ENCODE peak calls at places on chromosomes 3 and 15, in seven cellular contexts. One of them, this sample, is unnamed.

GRCh38 chr3:65352951-65353350 is 665.2 kb upstream of the ADAMTS9 start:
- DNase-seq in RCC 7860: no peak
- DNase-seq in naive thymus-derived CD8-positive, alpha-beta T cell: no peak
- DNase-seq in effector memory CD8-positive, alpha-beta T cell: no peak
- DNase-seq in NCI-H1694: no peak
- DNase-seq in Panc1: no peak
- DNase-seq in endothelial cell: no peak
- DNase-seq in this sample: no peak

GRCh38 chr3:47057212-47057671 is 77.8 kb downstream of the NBEAL2 start:
- DNase-seq in RCC 7860: no peak
- DNase-seq in naive thymus-derived CD8-positive, alpha-beta T cell: peak
- DNase-seq in effector memory CD8-positive, alpha-beta T cell: peak
- DNase-seq in NCI-H1694: no peak
- DNase-seq in Panc1: no peak
- DNase-seq in endothelial cell: no peak
- DNase-seq in this sample: no peak

GRCh38 chr3:112354642-112355333 is 21.8 kb downstream of the CD200 start:
- DNase-seq in RCC 7860: no peak
- DNase-seq in naive thymus-derived CD8-positive, alpha-beta T cell: no peak
- DNase-seq in effector memory CD8-positive, alpha-beta T cell: no peak
- DNase-seq in NCI-H1694: no peak
- DNase-seq in Panc1: no peak
- DNase-seq in endothelial cell: no peak
- DNase-seq in this sample: no peak

GRCh38 chr15:79960502-79961217 is 10.3 kb downstream of the BCL2A1 start:
- DNase-seq in RCC 7860: no peak
- DNase-seq in naive thymus-derived CD8-positive, alpha-beta T cell: no peak
- DNase-seq in effector memory CD8-positive, alpha-beta T cell: no peak
- DNase-seq in NCI-H1694: no peak
- DNase-seq in Panc1: no peak
- DNase-seq in endothelial cell: no peak
- DNase-seq in this sample: no peak

GRCh38 chr15:71055461-71055860 is 59.8 kb upstream of the THSD4 start:
- DNase-seq in RCC 7860: no peak
- DNase-seq in naive thymus-derived CD8-positive, alpha-beta T cell: no peak
- DNase-seq in effector memory CD8-positive, alpha-beta T cell: no peak
- DNase-seq in NCI-H1694: no peak
- DNase-seq in Panc1: no peak
- DNase-seq in endothelial cell: no peak
- DNase-seq in this sample: peak

GRCh38 chr15:40247406-40247971 is 8.6 kb downstream of the PAK6 start:
- DNase-seq in RCC 7860: no peak
- DNase-seq in naive thymus-derived CD8-positive, alpha-beta T cell: no peak
- DNase-seq in effector memory CD8-positive, alpha-beta T cell: no peak
- DNase-seq in NCI-H1694: no peak
- DNase-seq in Panc1: no peak
- DNase-seq in endothelial cell: no peak
- DNase-seq in this sample: no peak

GRCh38 chr3:32203854-32204253 is 34.6 kb upstream of the CMTM8 start:
- DNase-seq in RCC 7860: no peak
- DNase-seq in naive thymus-derived CD8-positive, alpha-beta T cell: no peak
- DNase-seq in effector memory CD8-positive, alpha-beta T cell: no peak
- DNase-seq in NCI-H1694: no peak
- DNase-seq in Panc1: no peak
- DNase-seq in endothelial cell: no peak
- DNase-seq in this sample: no peak

GRCh38 chr3:73401616-73402265 is 223.0 kb downstream of the PDZRN3 start:
- DNase-seq in RCC 7860: no peak
- DNase-seq in naive thymus-derived CD8-positive, alpha-beta T cell: no peak
- DNase-seq in effector memory CD8-positive, alpha-beta T cell: no peak
- DNase-seq in NCI-H1694: no peak
- DNase-seq in Panc1: no peak
- DNase-seq in endothelial cell: no peak
- DNase-seq in this sample: no peak

GRCh38 chr15:33158359-33158758 is 36.2 kb downstream of the FMN1 start:
- DNase-seq in RCC 7860: no peak
- DNase-seq in naive thymus-derived CD8-positive, alpha-beta T cell: no peak
- DNase-seq in effector memory CD8-positive, alpha-beta T cell: no peak
- DNase-seq in NCI-H1694: no peak
- DNase-seq in Panc1: no peak
- DNase-seq in endothelial cell: no peak
- DNase-seq in this sample: no peak

GRCh38 chr15:59242649-59243048 is 36.0 kb downstream of the LDHAL6B start:
- DNase-seq in RCC 7860: peak
- DNase-seq in naive thymus-derived CD8-positive, alpha-beta T cell: no peak
- DNase-seq in effector memory CD8-positive, alpha-beta T cell: no peak
- DNase-seq in NCI-H1694: no peak
- DNase-seq in Panc1: no peak
- DNase-seq in endothelial cell: no peak
- DNase-seq in this sample: no peak

GRCh38 chr15:101115887-101116680 is 135.8 kb downstream of the CHSY1 start:
- DNase-seq in RCC 7860: peak
- DNase-seq in naive thymus-derived CD8-positive, alpha-beta T cell: no peak
- DNase-seq in effector memory CD8-positive, alpha-beta T cell: no peak
- DNase-seq in NCI-H1694: no peak
- DNase-seq in Panc1: no peak
- DNase-seq in endothelial cell: no peak
- DNase-seq in this sample: no peak

GRCh38 chr15:90231028-90232017 is 2.4 kb downstream of the CIB1 start:
- DNase-seq in RCC 7860: no peak
- DNase-seq in naive thymus-derived CD8-positive, alpha-beta T cell: peak
- DNase-seq in effector memory CD8-positive, alpha-beta T cell: peak
- DNase-seq in NCI-H1694: no peak
- DNase-seq in Panc1: no peak
- DNase-seq in endothelial cell: no peak
- DNase-seq in this sample: no peak

GRCh38 chr3:59818033-59818936 is 768.5 kb upstream of the CFAP20DC start:
- DNase-seq in RCC 7860: peak
- DNase-seq in naive thymus-derived CD8-positive, alpha-beta T cell: no peak
- DNase-seq in effector memory CD8-positive, alpha-beta T cell: no peak
- DNase-seq in NCI-H1694: no peak
- DNase-seq in Panc1: peak
- DNase-seq in endothelial cell: no peak
- DNase-seq in this sample: peak